ENCODE peak calls at places on chromosome X, in six cellular contexts. M is fibroblast of mammary gland, C is sciatic nerve, K is T-helper 9 cell, S is right lobe of liver, L is lower lobe of right lung. A is an unnamed sample.

GRCh38 chrX:619812-620493 is 10.6 kb upstream of the SHOX start:
- DNase-seq in M (no peak), C (no peak), K (no peak), S (peak), L (no peak), A (peak)

GRCh38 chrX:12013220-12013619 is 125.1 kb upstream of the FRMPD4 start:
- DNase-seq in M (peak), C (no peak), K (no peak), S (no peak), L (no peak), A (peak)

GRCh38 chrX:119238557-119238956 is 2.5 kb downstream of the PGRMC1 start:
- DNase-seq in M (peak), C (no peak), K (no peak), S (no peak), L (no peak), A (no peak)

GRCh38 chrX:134661295-134661694 is 3.0 kb upstream of the PLAC1 start:
- DNase-seq in M (no peak), C (no peak), K (no peak), S (no peak), L (no peak), A (no peak)

GRCh38 chrX:71612256-71612655 is 6.1 kb downstream of the CXCR3 start:
- DNase-seq in M (no peak), C (no peak), K (no peak), S (no peak), L (no peak), A (no peak)

GRCh38 chrX:129980540-129981206 is 1.8 kb upstream of the BCORL1 start:
- DNase-seq in M (no peak), C (peak), K (peak), S (peak), L (peak), A (no peak)

GRCh38 chrX:154023276-154024000 is 3.7 kb upstream of the IRAK1 start:
- DNase-seq in M (no peak), C (no peak), K (no peak), S (no peak), L (no peak), A (no peak)

GRCh38 chrX:46814966-46815365 is 21.9 kb upstream of the RP2 start:
- DNase-seq in M (no peak), C (no peak), K (no peak), S (no peak), L (no peak), A (no peak)

GRCh38 chrX:149881081-149881711 is at the start of gene MAGEA8:
- DNase-seq in M (no peak), C (no peak), K (no peak), S (no peak), L (no peak), A (no peak)

GRCh38 chrX:115679460-115679859 is 118.5 kb downstream of the PLS3 start:
- DNase-seq in M (peak), C (no peak), K (no peak), S (no peak), L (no peak), A (peak)

GRCh38 chrX:106899276-106899675 is 3.9 kb downstream of the RIPPLY1 start:
- DNase-seq in M (no peak), C (no peak), K (no peak), S (no peak), L (no peak), A (peak)

GRCh38 chrX:79604364-79604763 is 237.2 kb upstream of the ITM2A start:
- DNase-seq in M (no peak), C (no peak), K (no peak), S (no peak), L (no peak), A (no peak)

GRCh38 chrX:572490-573124 is 58.0 kb upstream of the SHOX start:
- DNase-seq in M (no peak), C (no peak), K (no peak), S (no peak), L (no peak), A (no peak)

GRCh38 chrX:134236690-134237362 is at the start of gene CCDC160:
- DNase-seq in M (peak), C (peak), K (no peak), S (peak), L (peak), A (peak)

GRCh38 chrX:9327747-9328145 is 137.1 kb upstream of the TBL1X start:
- DNase-seq in M (peak), C (no peak), K (no peak), S (no peak), L (no peak), A (peak)

GRCh38 chrX:9204560-9204959 is 170.6 kb upstream of the FAM9B start:
- DNase-seq in M (peak), C (no peak), K (no peak), S (no peak), L (no peak), A (peak)

GRCh38 chrX:129842510-129843208 is 1.0 kb downstream of the ZDHHC9 start:
- DNase-seq in M (peak), C (peak), K (no peak), S (peak), L (peak), A (peak)

GRCh38 chrX:37871626-37872302 is 24.4 kb upstream of the DYNLT3 start:
- DNase-seq in M (peak), C (no peak), K (no peak), S (no peak), L (no peak), A (peak)

GRCh38 chrX:114047558-114047957 is 536.3 kb upstream of the HTR2C start:
- DNase-seq in M (no peak), C (no peak), K (no peak), S (no peak), L (no peak), A (no peak)

GRCh38 chrX:71372388-71372787 is 6.2 kb downstream of the TAF1 start:
- DNase-seq in M (no peak), C (no peak), K (no peak), S (no peak), L (no peak), A (no peak)

GRCh38 chrX:69109706-69110635 is 55.3 kb downstream of the PJA1 start:
- DNase-seq in M (peak), C (no peak), K (no peak), S (no peak), L (no peak), A (peak)

GRCh38 chrX:55598333-55598732 is 24.9 kb upstream of the FOXR2 start:
- DNase-seq in M (no peak), C (no peak), K (no peak), S (no peak), L (no peak), A (no peak)

GRCh38 chrX:100812216-100813158 is 7.7 kb upstream of the CSTF2 start:
- DNase-seq in M (no peak), C (no peak), K (no peak), S (no peak), L (no peak), A (no peak)

GRCh38 chrX:100673397-100673953 is 29.5 kb downstream of the SRPX2 start:
- DNase-seq in M (peak), C (no peak), K (no peak), S (no peak), L (no peak), A (peak)

GRCh38 chrX:111652719-111653118 is 28.3 kb upstream of the ALG13 start:
- DNase-seq in M (peak), C (no peak), K (no peak), S (no peak), L (no peak), A (no peak)

GRCh38 chrX:13208281-13208935 is 111.4 kb downstream of the ATXN3L start:
- DNase-seq in M (peak), C (no peak), K (no peak), S (no peak), L (no peak), A (no peak)

GRCh38 chrX:12988797-12989196 is 13.9 kb downstream of the TMSB4X start:
- DNase-seq in M (peak), C (no peak), K (no peak), S (peak), L (no peak), A (peak)